ENCODE peak calls at places on chromosome 16, in seven cellular contexts. G, C, B, V, R, K and Y are unnamed samples. For H3K27me3, the result is how much of the 10 kb centered on the place peaks cover.

GRCh38 chr16:31727553-31727952 is 146.1 kb upstream of the ZNF267 start:
- DNase-seq in G (no peak), C (no peak), B (no peak), V (no peak), R (no peak), K (no peak), Y (no peak)

GRCh38 chr16:66872524-66872923 is 7.8 kb upstream of the PDP2 start:
- DNase-seq in G (no peak), C (no peak), B (no peak), V (no peak), R (no peak), K (no peak), Y (no peak)

GRCh38 chr16:12750554-12750918 is 53.2 kb downstream of the CPPED1 start:
- DNase-seq in G (no peak), C (no peak), B (no peak), V (no peak), R (no peak), K (no peak), Y (no peak)

GRCh38 chr16:23801387-23801786 is 34.4 kb upstream of the PRKCB start:
- DNase-seq in G (peak), C (peak), B (peak), V (no peak), R (peak), K (peak), Y (peak)

GRCh38 chr16:70454221-70455034 is at the start of gene FCSK:
- DNase-seq in G (peak), C (peak), B (peak), V (no peak), R (peak), K (peak), Y (no peak)

GRCh38 chr16:12191102-12191501 is 214.6 kb downstream of the SNX29 start:
- DNase-seq in G (no peak), C (no peak), B (no peak), V (no peak), R (no peak), K (no peak), Y (no peak)

GRCh38 chr16:27174007-27174406 is 29.3 kb upstream of the KDM8 start:
- DNase-seq in G (no peak), C (no peak), B (no peak), V (no peak), R (peak), K (no peak), Y (no peak)

GRCh38 chr16:50290856-50291255 is 24.5 kb downstream of the ADCY7 start:
- DNase-seq in G (no peak), C (no peak), B (no peak), V (no peak), R (no peak), K (no peak), Y (no peak)

GRCh38 chr16:77113835-77114234 is 77.2 kb upstream of the MON1B start:
- DNase-seq in G (no peak), C (no peak), B (no peak), V (no peak), R (no peak), K (no peak), Y (no peak)

GRCh38 chr16:85387171-85387507 is 226.0 kb upstream of the GSE1 start:
- DNase-seq in G (no peak), C (peak), B (no peak), V (no peak), R (no peak), K (no peak), Y (no peak)

GRCh38 chr16:4052801-4053662 is 63.2 kb downstream of the ADCY9 start:
- DNase-seq in G (no peak), C (no peak), B (peak), V (no peak), R (no peak), K (no peak), Y (no peak)

GRCh38 chr16:77434365-77435239 is at the start of gene ADAMTS18:
- DNase-seq in G (no peak), C (peak), B (no peak), V (no peak), R (peak), K (no peak), Y (no peak)

GRCh38 chr16:77945126-77945525 is 77.2 kb upstream of the CLEC3A start:
- DNase-seq in G (no peak), C (no peak), B (no peak), V (no peak), R (no peak), K (no peak), Y (no peak)

GRCh38 chr16:71358464-71359031 is at the start of gene CALB2:
- DNase-seq in G (peak), C (peak), B (no peak), V (no peak), R (peak), K (peak), Y (no peak)

GRCh38 chr16:85474808-85475207 is 138.3 kb upstream of the GSE1 start:
- DNase-seq in G (peak), C (no peak), B (no peak), V (no peak), R (no peak), K (no peak), Y (no peak)

GRCh38 chr16:9772526-9772925 is 409.7 kb downstream of the GRIN2A start:
- DNase-seq in G (no peak), C (no peak), B (no peak), V (no peak), R (no peak), K (no peak), Y (no peak)

GRCh38 chr16:86227801-86228200 is 282.5 kb upstream of the FOXF1 start:
- DNase-seq in G (no peak), C (no peak), B (no peak), V (no peak), R (no peak), K (no peak), Y (no peak)

GRCh38 chr16:17160285-17160854 is 310.4 kb downstream of the XYLT1 start:
- DNase-seq in G (peak), C (peak), B (no peak), V (no peak), R (no peak), K (no peak), Y (no peak)

GRCh38 chr16:85570735-85571562 is 42.2 kb upstream of the GSE1 start:
- DNase-seq in G (peak), C (no peak), B (no peak), V (peak), R (no peak), K (no peak), Y (no peak)

GRCh38 chr16:51851111-51851510 is 695.8 kb downstream of the TOX3 start:
- DNase-seq in G (no peak), C (no peak), B (no peak), V (no peak), R (no peak), K (no peak), Y (no peak)

DNA sequence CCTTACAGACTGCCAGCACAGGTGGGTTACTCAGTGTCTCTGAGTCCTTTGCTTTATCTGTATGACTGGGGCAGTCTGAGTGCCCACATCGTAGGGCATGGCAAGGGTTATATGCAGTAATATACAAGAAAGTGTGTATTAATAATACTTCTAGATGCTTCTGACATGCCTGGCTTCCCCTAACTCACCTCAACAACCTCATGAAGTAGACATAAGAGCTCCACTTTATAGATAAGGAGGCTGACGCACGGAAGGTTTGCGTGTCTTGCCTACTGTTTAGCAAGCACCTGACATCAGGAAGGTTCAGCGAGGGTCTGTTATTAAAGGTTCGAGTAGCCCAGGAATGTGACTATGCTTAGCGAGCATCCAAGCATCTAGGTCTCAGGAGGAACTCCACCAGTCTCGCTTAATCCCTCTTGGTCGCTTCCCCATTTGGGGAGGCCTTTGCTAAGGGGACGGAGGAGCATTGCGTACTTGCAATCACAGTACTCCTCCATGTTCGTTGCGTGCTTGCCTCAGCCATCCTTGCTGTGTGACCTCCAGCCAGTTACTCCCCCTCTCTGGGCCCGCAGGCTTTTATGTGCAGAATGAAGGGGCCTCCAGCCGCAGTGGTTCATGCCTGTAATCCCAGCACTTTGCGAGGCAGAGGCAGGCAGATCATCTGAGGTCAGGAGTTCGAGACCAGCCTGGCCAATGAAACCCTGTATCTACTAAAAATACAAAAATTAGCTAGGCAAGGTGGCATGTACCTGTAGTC is 1.6 kb downstream of the KCNG4 start:
- DNase-seq in G (no peak), C (no peak), B (no peak), V (no peak), R (no peak), K (no peak), Y (no peak)
- H3K27me3 ChIP-seq in G (half or more), C (under half), B (under half), V (under half), R (under half), K (half or more), Y (under half)

DNA sequence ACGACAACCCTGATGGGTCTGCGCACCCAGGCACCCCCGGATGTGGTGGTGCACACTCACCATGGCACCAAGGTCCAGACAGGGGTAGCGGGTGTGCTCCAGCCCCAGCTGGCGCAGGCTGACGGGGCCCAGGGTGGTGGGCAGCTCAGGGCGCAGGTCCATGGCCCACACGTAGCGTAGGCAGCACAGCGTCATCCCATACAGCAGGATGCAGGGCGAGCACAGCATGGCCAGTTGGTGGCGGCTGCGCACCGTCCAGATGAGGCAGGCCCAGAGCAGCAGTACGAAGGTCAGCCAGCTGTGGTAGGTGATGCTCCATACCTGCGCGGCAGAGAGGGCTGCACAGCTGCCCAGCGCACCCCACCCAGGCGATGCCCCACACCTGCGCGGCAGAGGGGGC is 29.8 kb downstream of the CTU2 start:
- DNase-seq in G (no peak), C (no peak), B (no peak), V (no peak), R (peak), K (no peak), Y (no peak)
- TF ChIP-seq SIN3A in G (no peak), C (no peak), B (no peak), V (no peak), R (no peak), K (no peak), Y (no peak)

DNA sequence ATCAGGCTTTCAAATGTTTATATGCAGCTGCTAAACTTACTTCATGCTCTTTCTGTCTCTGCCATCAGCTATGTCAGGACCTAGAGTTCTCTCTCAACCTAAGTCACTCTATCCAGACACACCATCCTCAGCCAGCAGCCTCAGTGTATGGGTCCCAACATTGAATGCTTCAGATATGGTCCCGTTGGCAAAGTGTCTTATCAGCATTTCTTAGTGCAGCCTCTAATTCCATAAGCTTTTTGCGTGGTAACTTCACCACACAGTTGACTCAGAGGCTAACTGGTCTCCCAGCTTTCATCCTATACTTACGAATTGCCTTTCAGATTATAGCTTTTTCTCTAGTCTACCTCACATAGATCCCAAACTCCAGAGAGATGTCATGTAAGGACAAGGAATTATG is 402.9 kb upstream of the EEF2KMT start:
- DNase-seq in G (no peak), C (no peak), B (no peak), V (no peak), R (no peak), K (no peak), Y (no peak)
- H3K27me3 ChIP-seq in G (under half), C (under half), B (under half), V (under half), R (under half), K (under half), Y (under half)

GRCh38 chr16:73275024-73275423 is 227.1 kb upstream of the ZFHX3 start:
- DNase-seq in G (no peak), C (no peak), B (no peak), V (peak), R (no peak), K (no peak), Y (no peak)
- TF ChIP-seq SIN3A in G (no peak), C (no peak), B (no peak), V (no peak), R (no peak), K (no peak), Y (no peak)

DNA sequence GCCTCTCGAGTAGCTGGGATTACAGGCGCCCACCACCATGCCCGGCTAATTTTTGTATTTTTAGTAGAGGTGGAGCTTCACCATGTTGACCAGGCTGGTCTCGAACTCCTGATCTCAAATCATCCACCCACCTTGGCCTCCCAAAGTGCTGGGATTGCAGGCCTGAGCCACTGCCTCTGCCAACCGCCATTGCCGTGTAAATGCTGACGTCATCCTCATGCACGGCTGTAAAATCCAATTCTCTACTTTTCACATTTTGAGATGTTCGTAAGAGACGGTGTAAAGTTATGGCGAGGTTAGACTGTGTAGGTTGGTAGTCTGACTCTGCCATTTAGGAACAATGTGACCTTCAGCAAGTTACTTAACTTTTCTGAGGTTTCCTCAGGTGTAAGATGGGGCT is 1.7 kb upstream of the DNAJA2 start:
- DNase-seq in G (no peak), C (no peak), B (no peak), V (no peak), R (no peak), K (no peak), Y (no peak)
- H3K27me3 ChIP-seq in G (under half), C (under half), B (under half), V (under half), R (under half), K (under half), Y (under half)

GRCh38 chr16:10806698-10807097 is 11.9 kb downstream of the TVP23A start:
- DNase-seq in G (no peak), C (no peak), B (no peak), V (no peak), R (no peak), K (no peak), Y (no peak)
- TF ChIP-seq SIN3A in G (no peak), C (no peak), B (no peak), V (no peak), R (no peak), K (no peak), Y (no peak)

GRCh38 chr16:87540072-87540976 is 47.5 kb upstream of the ZCCHC14 start:
- DNase-seq in G (no peak), C (no peak), B (no peak), V (no peak), R (no peak), K (no peak), Y (no peak)

GRCh38 chr16:87542531-87543102 is 49.8 kb upstream of the ZCCHC14 start:
- DNase-seq in G (no peak), C (no peak), B (no peak), V (no peak), R (no peak), K (peak), Y (no peak)

GRCh38 chr16:87541882-87542234 is 49.0 kb upstream of the ZCCHC14 start:
- DNase-seq in G (no peak), C (no peak), B (no peak), V (no peak), R (no peak), K (no peak), Y (no peak)

GRCh38 chr16:87539113-87539512 is 46.3 kb upstream of the ZCCHC14 start:
- DNase-seq in G (no peak), C (no peak), B (no peak), V (no peak), R (no peak), K (no peak), Y (no peak)

DNA sequence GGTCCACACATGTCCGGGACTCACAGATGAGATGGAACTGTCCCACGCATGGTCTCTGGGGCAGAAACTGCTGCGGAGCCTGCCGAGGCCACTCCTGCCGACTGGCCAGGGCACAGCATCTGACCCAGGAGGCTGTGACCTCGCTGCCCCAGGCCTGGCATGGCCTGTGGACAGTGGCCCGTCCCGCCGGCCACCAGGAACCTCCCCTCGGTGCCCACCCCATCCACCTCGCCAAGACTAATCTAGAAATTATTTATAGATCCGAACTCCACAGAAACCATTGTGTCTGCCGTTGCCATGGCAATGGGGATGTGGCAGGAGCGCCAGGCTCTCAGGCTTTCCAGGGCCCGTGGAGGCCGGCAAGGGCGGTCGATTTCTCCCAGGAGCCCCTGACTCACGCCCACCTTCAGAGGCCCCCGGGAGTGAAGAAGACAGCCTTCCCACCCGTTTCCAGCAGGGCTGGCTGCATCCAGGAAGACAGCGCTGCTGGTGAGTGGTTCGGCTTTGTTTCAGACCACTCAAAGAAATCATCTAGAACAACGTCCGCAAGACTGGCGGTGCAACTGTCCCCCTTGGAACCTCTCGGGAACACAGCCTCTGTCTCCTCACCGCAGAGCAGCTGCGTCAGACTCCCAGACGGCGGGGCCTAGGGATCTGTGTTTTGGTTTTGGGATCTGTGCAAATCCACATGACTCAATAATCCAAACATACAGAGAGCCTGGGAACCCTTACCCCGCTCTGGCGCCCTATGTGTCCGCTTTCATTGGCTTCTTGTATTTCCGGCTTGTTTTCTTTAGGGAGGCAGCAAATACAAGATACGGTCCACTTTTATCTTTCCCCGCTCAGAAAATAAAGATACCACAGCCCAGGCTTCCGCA is 48.4 kb upstream of the ZCCHC14 start:
- DNase-seq in G (no peak), C (no peak), B (no peak), V (no peak), R (peak), K (no peak), Y (no peak)
- H3K27me3 ChIP-seq in G (half or more), C (under half), B (under half), V (under half), R (under half), K (half or more), Y (under half)

DNA sequence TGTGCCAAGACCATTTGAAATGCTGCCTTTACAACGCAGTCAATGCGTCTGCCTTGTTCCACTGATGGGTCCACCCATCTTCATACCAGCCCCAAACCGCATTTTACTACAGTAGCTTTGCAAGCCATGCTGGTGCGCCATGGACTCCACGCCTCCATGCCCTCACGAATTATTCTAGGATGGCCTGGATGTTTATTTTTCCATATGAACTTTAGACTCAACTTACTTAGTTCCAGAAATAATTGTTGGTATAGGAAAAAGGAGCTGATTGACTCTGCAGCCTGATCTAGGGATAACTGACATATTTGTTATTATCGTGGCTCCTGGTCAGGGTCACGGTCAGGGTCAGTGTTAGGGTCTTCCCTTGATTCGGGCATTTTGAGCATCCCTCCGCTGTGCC is 70.0 kb upstream of the ZNF469 start:
- DNase-seq in G (no peak), C (no peak), B (no peak), V (no peak), R (no peak), K (peak), Y (no peak)
- TF ChIP-seq SIN3A in G (no peak), C (no peak), B (no peak), V (no peak), R (no peak), K (no peak), Y (no peak)